ENCODE peak calls at places on chromosome 22, in eight cellular contexts. U is T1000, V is substantia nigra, M is AG08395, P is GM19239, N is HTR-8/SVneo, W is NCI-H460, T is T-helper 2 cell. J is an unnamed sample.

GRCh38 chr22:27642104-27642800 is 159.3 kb downstream of the MN1 start:
- DNase-seq in U (no peak), V (peak), M (no peak), P (no peak), N (no peak), W (no peak), T (no peak), J (no peak)

GRCh38 chr22:42983470-42983869 is 31.5 kb downstream of the PACSIN2 start:
- DNase-seq in U (no peak), V (no peak), M (no peak), P (no peak), N (no peak), W (no peak), T (no peak), J (no peak)

GRCh38 chr22:43392385-43392989 is 19.3 kb upstream of the MPPED1 start:
- DNase-seq in U (no peak), V (no peak), M (no peak), P (no peak), N (no peak), W (no peak), T (no peak), J (no peak)

GRCh38 chr22:49271831-49272230 is 555.8 kb downstream of the BRD1 start:
- DNase-seq in U (no peak), V (no peak), M (no peak), P (no peak), N (no peak), W (no peak), T (no peak), J (no peak)

GRCh38 chr22:29044657-29045176 is 16.9 kb downstream of the C22orf31 start:
- DNase-seq in U (no peak), V (no peak), M (peak), P (no peak), N (peak), W (no peak), T (no peak), J (no peak)

GRCh38 chr22:44678245-44678979 is 23.6 kb upstream of the PRR5 start:
- DNase-seq in U (no peak), V (no peak), M (no peak), P (no peak), N (no peak), W (no peak), T (no peak), J (no peak)

GRCh38 chr22:27218012-27218483 is 560.7 kb downstream of the MIAT start:
- DNase-seq in U (no peak), V (no peak), M (no peak), P (no peak), N (no peak), W (peak), T (no peak), J (no peak)

GRCh38 chr22:45553333-45554039 is 50.8 kb downstream of the FBLN1 start:
- DNase-seq in U (peak), V (no peak), M (peak), P (peak), N (peak), W (peak), T (no peak), J (no peak)

GRCh38 chr22:26553056-26553752 is 36.7 kb downstream of the TPST2 start:
- DNase-seq in U (no peak), V (no peak), M (peak), P (no peak), N (peak), W (no peak), T (no peak), J (no peak)

GRCh38 chr22:32804823-32805585 is 3.5 kb downstream of the TIMP3 start:
- DNase-seq in U (no peak), V (no peak), M (no peak), P (no peak), N (no peak), W (no peak), T (no peak), J (no peak)

GRCh38 chr22:35253946-35254345 is 3.3 kb upstream of the HMGXB4 start:
- DNase-seq in U (no peak), V (no peak), M (no peak), P (no peak), N (no peak), W (no peak), T (no peak), J (no peak)

GRCh38 chr22:19723165-19723989 is at the start of gene GP1BB:
- DNase-seq in U (no peak), V (no peak), M (no peak), P (no peak), N (no peak), W (no peak), T (no peak), J (peak)